ENCODE peak calls at places on chromosomes 3 and 15, in five cellular contexts. J, M, P, I and D are unnamed samples.

GRCh38 chr15:70058642-70059360 is 38.9 kb downstream of the TLE3 start:
- DNase-seq in I (no peak), P (no peak), J (no peak), M (no peak), D (no peak)

GRCh38 chr3:190289989-190290388 is 32.3 kb downstream of the CLDN1 start:
- DNase-seq in P (peak), J (no peak), M (no peak), I (no peak), D (peak)

GRCh38 chr3:113150253-113150652 is 61.1 kb upstream of the BOC start:
- DNase-seq in P (no peak), I (no peak), M (no peak), J (no peak), D (no peak)

GRCh38 chr3:131218196-131218595 is 163.4 kb upstream of the NUDT16 start:
- DNase-seq in J (no peak), I (no peak), M (peak), P (no peak), D (no peak)

GRCh38 chr3:62875103-62876002 is at the start of gene CADPS:
- DNase-seq in P (no peak), M (peak), I (no peak), J (no peak), D (no peak)

GRCh38 chr15:62644216-62644873 is 398.2 kb upstream of the TPM1 start:
- DNase-seq in I (no peak), M (no peak), P (no peak), J (no peak), D (no peak)

GRCh38 chr15:84981711-84982300 is at the start of gene PDE8A:
- DNase-seq in M (peak), P (peak), I (peak), J (no peak), D (peak)

GRCh38 chr3:30332196-30333021 is 274.0 kb upstream of the TGFBR2 start:
- DNase-seq in P (no peak), J (no peak), I (no peak), M (no peak), D (no peak)

GRCh38 chr15:40386480-40386879 is 4.0 kb downstream of the KNSTRN start:
- DNase-seq in M (no peak), J (no peak), P (no peak), I (no peak), D (no peak)

DNA sequence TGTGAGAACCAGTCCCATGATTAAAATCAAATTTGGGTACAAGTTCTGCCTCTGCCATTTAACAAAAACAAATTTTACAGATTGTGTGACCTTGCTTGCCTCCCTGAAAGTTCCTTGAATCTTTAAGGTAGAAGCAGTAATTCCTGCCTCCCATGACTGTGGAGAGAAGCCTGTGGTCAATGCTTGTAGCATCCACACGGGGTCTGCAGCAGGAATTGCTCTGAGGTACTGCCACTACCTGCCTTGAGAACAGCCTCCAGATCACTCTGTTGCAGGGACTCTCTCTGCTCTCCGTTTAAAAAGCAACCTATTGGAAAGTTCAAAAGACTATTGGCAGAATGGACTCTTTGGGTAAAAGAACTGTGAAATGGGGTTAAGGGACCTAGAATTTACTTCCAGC is 75.9 kb downstream of the SST start:
- DNase-seq in J (no peak), M (no peak), I (no peak), P (no peak), D (no peak)
- TF ChIP-seq CTCF in J (no peak), M (no peak), I (no peak), P (no peak), D (no peak)

GRCh38 chr3:48240711-48241491 is at the start of gene ZNF589:
- DNase-seq in M (peak), P (peak), J (no peak), I (peak), D (peak)
- TF ChIP-seq CTCF in M (peak), P (peak), J (no peak), I (peak), D (peak)

DNA sequence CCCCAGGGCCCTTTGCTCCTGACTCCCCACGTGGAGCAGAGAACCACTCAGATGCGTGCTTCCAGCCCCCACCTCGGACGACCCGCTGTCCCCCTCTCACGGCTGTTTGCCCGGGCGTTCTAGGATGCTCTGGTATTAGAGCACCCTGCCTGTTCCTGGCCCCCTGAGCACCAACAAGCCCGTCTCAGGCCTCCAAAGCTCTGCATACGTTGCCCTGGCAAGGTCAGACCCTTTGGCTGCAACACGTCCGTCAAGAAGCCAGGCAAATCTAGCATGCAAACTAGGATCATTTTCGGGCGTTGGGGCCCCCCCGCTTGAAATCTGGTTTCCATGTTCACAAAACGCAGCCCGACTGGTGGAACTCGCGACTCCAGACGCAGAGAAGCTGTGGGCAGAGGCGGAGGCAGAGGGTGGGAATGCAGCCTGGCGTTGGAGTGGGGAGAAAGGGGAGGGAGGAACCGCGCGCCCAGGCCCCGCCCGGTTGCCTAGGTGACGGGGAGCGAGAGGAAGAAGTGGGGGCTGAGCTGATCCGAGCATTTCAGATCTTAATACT is 86.2 kb upstream of the PIAS1 start:
- DNase-seq in M (peak), P (peak), I (peak), J (no peak), D (peak)
- TF ChIP-seq CTCF in M (no peak), P (no peak), I (no peak), J (no peak), D (no peak)

GRCh38 chr3:150409527-150410310 is 1.6 kb downstream of the TSC22D2 start:
- DNase-seq in P (peak), I (peak), M (peak), J (no peak), D (peak)
- TF ChIP-seq CTCF in P (peak), I (peak), M (peak), J (peak), D (peak)

DNA sequence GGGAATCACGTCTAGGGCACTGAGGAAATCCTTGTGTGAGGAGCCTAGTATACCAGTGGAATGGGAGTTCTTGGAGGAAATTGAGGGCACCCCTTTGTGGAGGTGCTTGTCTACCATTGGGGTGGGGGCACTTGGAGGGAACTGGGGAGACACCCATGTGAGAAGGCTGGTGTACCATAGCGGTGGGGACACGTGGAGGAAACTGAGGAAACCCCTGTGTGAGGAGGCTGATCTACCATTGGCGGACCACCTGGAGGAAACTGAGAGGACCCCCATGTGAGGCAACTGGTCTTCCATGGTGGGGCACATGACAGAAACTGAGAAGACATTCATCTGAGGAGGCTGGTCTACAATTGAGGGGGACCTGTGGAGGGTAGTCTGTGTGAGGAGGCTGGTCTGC is 164.5 kb downstream of the FBLN2 start:
- DNase-seq in M (no peak), J (no peak), P (no peak), I (no peak), D (no peak)
- TF ChIP-seq CTCF in M (no peak), J (no peak), P (no peak), I (no peak), D (no peak)

DNA sequence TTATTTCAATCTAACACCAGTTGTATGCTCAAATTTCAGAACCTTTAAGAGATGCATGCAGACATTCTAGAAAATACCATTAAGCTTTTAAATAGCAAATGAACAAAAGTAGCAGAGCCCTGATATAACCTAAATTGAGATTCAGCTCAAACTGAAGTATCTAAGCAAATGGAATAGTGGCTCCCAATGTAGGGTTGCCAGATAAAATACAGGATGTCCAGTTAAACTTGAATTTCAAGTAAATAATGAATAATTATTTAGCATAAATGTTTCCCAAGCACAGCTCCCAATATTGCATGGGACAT is 171.1 kb upstream of the ATP11B start:
- DNase-seq in I (no peak), P (no peak), J (no peak), M (no peak), D (no peak)
- TF ChIP-seq CTCF in I (no peak), P (no peak), J (no peak), M (no peak), D (no peak)

DNA sequence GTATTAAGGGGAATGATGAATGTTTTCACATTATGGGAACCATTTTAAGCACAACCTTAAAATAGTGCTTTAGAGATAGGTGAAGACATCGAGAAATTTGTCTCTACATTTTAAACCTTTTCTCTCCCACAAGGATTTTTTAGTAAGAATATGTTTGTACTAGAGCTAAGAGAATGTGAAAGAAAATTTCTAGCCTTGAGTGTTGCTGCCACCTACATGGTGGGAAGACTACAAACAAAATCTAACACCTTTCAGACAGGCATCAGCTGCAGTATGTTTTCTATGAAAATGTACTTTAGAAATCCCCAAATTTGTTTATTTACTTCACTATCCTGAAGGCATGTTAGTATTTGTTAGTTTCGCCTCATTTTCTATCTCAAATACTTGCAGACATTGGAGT is 247.4 kb downstream of the WDR72 start:
- DNase-seq in J (no peak), P (peak), M (no peak), I (no peak), D (no peak)
- TF ChIP-seq CTCF in J (no peak), P (no peak), M (no peak), I (no peak), D (no peak)

GRCh38 chr15:49521802-49522201 is 98.8 kb downstream of the FGF7 start:
- DNase-seq in J (no peak), I (peak), P (peak), M (peak), D (no peak)
- TF ChIP-seq CTCF in J (peak), I (peak), P (peak), M (peak), D (no peak)

DNA sequence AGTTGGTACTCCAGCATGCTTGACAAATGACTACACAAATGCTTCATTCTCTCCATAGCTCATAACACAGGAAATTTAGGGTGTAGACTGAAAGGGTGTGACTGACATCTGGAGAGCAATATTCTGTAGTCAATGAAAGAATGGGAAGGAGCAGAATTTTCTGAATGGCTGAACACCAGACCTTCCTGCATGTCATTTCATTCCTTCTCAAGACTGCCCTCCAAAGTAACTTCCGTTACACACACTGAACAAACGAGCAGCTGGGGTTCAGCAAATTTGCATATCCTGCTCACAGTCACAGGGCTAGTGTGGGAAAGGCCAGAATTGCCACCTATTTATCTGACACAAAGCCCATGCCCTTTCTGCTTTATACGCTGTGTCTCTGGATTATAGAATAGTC is 325.0 kb upstream of the CFAP20DC start:
- DNase-seq in M (no peak), P (peak), J (no peak), I (no peak), D (peak)
- TF ChIP-seq CTCF in M (no peak), P (no peak), J (no peak), I (no peak), D (no peak)

DNA sequence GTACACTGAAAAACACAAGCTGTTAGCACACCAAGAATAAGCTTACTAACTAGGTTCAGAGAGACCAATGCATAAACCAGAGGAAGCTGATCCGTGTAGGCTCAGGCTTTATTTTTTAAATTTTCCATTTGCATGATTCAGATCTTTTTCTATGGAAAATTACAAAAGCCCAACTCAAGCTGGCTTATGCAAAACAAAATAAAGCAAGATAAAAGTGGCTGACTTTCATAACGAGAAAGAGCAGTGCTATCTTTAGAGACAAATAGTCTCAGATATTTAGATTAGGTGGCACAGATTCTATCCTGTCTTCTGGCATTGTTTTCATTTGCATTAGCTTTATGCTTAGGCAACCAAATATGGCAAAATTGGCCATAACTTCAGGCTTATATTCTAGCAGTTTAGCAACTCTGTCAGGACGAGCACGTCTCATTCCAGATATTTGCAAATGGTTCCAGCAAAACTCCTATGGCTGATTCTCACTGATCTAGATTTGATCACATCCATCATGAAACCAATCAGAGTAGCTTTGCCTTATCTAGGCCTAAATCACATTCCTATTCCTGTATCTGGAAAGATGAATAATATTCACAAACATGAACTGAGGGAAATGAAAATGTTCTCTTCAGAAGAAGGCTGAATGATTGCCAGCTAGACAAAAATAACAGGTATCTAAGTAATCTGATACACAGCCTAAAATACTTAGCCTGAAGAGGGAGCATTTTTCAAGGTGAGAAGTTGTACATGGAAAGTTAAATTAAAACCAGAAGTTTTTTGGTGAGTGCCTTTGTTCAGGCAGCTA is 216.4 kb upstream of the DPPA4 start:
- DNase-seq in J (no peak), I (no peak), M (peak), P (no peak), D (no peak)
- TF ChIP-seq CTCF in J (no peak), I (no peak), M (no peak), P (no peak), D (no peak)